ENCODE peak calls at places on chromosomes 11 and 22, in six cellular contexts. Y is progenitor cell of endocrine pancreas, A is AG04450, R is brain microvascular endothelial cell, J is dorsolateral prefrontal cortex, H is ovary. T is an unnamed sample.

GRCh38 chr11:131198646-131199285 is 171.6 kb upstream of the NTM start:
- DNase-seq in Y (no peak), A (no peak), R (no peak), J (no peak), H (no peak), T (no peak)

GRCh38 chr11:118274184-118274583 is 10.1 kb upstream of the MPZL2 start:
- DNase-seq in Y (no peak), A (no peak), R (no peak), J (no peak), H (no peak), T (no peak)

GRCh38 chr11:45113807-45114206 is 32.6 kb upstream of the PRDM11 start:
- DNase-seq in Y (no peak), A (no peak), R (no peak), J (no peak), H (no peak), T (no peak)

GRCh38 chr11:134333951-134334350 is 2.2 kb downstream of the GLB1L2 start:
- DNase-seq in Y (no peak), A (no peak), R (no peak), J (no peak), H (no peak), T (no peak)

GRCh38 chr11:57370251-57370650 is 10.7 kb downstream of the PRG3 start:
- DNase-seq in Y (no peak), A (no peak), R (peak; percentile 43), J (no peak), H (no peak), T (no peak)

GRCh38 chr11:46920709-46921108 is 2.4 kb upstream of the LRP4 start:
- DNase-seq in Y (no peak), A (peak; percentile 93), R (peak; percentile 98), J (no peak), H (no peak), T (no peak)

GRCh38 chr22:33018232-33018864 is 39.8 kb downstream of the SYN3 start:
- DNase-seq in Y (peak; percentile 67), A (peak; percentile 10), R (peak; percentile 44), J (peak; percentile 44), H (no peak), T (peak; percentile 86)

GRCh38 chr11:118792642-118793124 is 1.7 kb upstream of the DDX6 start:
- DNase-seq in Y (peak; percentile 33), A (peak; percentile 74), R (peak; percentile 89), J (no peak), H (peak; percentile 53), T (peak; percentile 38)

GRCh38 chr22:36445158-36445668 is 36.2 kb downstream of the TXN2 start:
- DNase-seq in Y (no peak), A (peak; percentile 94), R (peak; percentile 90), J (no peak), H (peak; percentile 78), T (no peak)

GRCh38 chr22:37817705-37818311 is 5.4 kb upstream of the GALR3 start:
- DNase-seq in Y (peak; percentile 87), A (no peak), R (peak; percentile 72), J (peak; percentile 70), H (peak; percentile 87), T (peak; percentile 92)

GRCh38 chr22:50498322-50498861 is 9.1 kb downstream of the LMF2 start:
- DNase-seq in Y (no peak), A (peak; percentile 15), R (peak; percentile 48), J (no peak), H (no peak), T (peak; percentile 77)

GRCh38 chr11:85791326-85791990 is 19.5 kb downstream of the SYTL2 start:
- DNase-seq in Y (no peak), A (peak; percentile 27), R (no peak), J (no peak), H (no peak), T (no peak)

GRCh38 chr11:57674251-57674650 is 6.3 kb downstream of the ZDHHC5 start:
- DNase-seq in Y (no peak), A (no peak), R (no peak), J (no peak), H (no peak), T (no peak)

GRCh38 chr11:60849641-60850520 is 5.9 kb downstream of the PTGDR2 start:
- DNase-seq in Y (no peak), A (no peak), R (no peak), J (no peak), H (no peak), T (no peak)

GRCh38 chr11:124900464-124900863 is 2.8 kb upstream of the ROBO4 start:
- DNase-seq in Y (no peak), A (peak; percentile 68), R (peak; percentile 89), J (no peak), H (no peak), T (no peak)

GRCh38 chr11:65793144-65793581 is 6.3 kb downstream of the OVOL1 start:
- DNase-seq in Y (no peak), A (no peak), R (no peak), J (no peak), H (no peak), T (no peak)

GRCh38 chr11:19162946-19163345 is 38.8 kb downstream of the CSRP3 start:
- DNase-seq in Y (no peak), A (no peak), R (no peak), J (no peak), H (no peak), T (no peak)

GRCh38 chr11:19163627-19164026 is 38.2 kb downstream of the CSRP3 start:
- DNase-seq in Y (no peak), A (no peak), R (no peak), J (no peak), H (no peak), T (no peak)

GRCh38 chr11:19161651-19162050 is 40.1 kb downstream of the CSRP3 start:
- DNase-seq in Y (no peak), A (no peak), R (no peak), J (no peak), H (no peak), T (no peak)

GRCh38 chr11:19164230-19164855 is 37.4 kb downstream of the CSRP3 start:
- DNase-seq in Y (no peak), A (no peak), R (no peak), J (no peak), H (no peak), T (no peak)

DNA sequence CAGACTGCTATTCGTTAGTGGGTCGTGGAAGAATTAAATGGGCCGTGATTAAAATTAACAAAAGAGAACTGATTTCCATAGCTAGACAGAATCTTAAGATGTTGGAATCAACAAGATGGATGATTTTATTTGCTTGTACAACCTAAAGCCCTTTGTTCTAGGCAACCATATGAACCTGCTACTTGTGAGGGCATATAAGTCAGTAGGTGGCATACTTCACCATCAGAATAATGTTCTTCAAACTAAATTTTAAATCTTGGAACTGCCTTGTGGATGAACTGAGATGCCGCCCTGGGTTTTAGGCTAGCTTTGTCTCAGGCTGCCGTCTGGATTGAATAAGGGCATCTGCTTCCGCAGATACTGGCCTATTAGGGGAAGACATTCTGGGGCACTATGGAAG is 40.9 kb downstream of the CSRP3 start:
- DNase-seq in Y (no peak), A (no peak), R (no peak), J (no peak), H (no peak), T (no peak)
- TF ChIP-seq CTCF in Y (no peak), A (no peak), R (no peak), J (peak; percentile 17), H (no peak), T (no peak)

GRCh38 chr22:28938286-28938833 is 55.0 kb downstream of the ZNRF3 start:
- DNase-seq in Y (no peak), A (no peak), R (no peak), J (no peak), H (no peak), T (no peak)

GRCh38 chr22:28935140-28935539 is 51.8 kb downstream of the ZNRF3 start:
- DNase-seq in Y (no peak), A (no peak), R (no peak), J (no peak), H (no peak), T (no peak)

GRCh38 chr22:28935713-28936112 is 52.3 kb downstream of the ZNRF3 start:
- DNase-seq in Y (no peak), A (no peak), R (no peak), J (no peak), H (no peak), T (no peak)

GRCh38 chr22:28937206-28938025 is 54.0 kb downstream of the ZNRF3 start:
- DNase-seq in Y (no peak), A (no peak), R (no peak), J (no peak), H (no peak), T (no peak)

DNA sequence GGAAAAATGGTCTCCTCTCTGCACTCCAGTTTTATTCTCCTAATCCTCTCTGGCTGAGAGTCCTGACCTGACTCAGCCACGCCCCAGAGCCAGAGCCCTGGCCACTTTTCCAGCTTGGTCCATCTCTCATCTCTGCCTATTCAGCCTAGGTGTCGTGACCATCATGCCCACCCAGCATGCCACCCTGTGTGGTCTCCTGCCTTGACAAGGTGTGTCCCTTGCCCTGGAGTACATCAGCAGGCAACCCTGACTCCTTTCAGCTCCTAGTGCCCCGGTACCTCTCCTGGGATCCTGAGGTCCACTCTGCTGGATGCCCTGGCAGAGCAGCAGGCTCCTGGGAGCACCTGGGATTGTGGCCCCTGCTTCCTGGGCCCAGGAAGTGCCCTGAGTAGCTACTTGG is 52.8 kb downstream of the ZNRF3 start:
- DNase-seq in Y (no peak), A (no peak), R (no peak), J (no peak), H (no peak), T (no peak)
- TF ChIP-seq CTCF in Y (no peak), A (no peak), R (no peak), J (no peak), H (no peak), T (no peak)

DNA sequence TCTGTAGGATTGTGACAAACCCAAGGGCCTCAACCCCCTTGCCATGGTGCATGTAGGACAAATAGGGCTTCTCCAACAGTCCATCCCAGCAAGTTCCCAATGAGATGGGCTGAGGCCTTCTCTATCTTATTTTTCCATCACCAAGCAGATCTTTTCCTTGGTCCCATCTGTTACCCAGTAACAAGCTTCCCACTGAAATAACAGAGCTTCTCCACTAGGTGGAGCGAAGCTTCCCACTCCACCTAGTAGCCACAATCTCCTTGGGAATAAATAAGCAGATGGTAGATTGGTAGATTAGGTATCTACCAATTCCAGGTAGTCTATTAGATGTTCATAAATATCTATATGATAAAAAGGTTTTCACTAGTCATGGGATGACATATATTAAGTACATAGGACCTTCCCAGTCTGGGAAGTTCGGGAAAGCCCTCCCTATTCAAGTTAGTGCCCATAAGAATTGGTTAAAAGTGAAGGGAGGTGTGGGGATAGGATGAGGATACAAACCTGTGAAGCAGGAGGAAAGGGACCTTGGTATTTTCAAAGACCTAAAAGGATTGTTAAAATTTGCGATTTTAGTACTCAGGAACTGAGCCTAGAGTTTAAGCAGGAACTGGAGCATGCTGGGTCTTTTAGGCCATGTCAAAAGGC is 5.9 kb upstream of the OR52L1 start:
- DNase-seq in Y (no peak), A (no peak), R (peak; percentile 8), J (no peak), H (no peak), T (no peak)
- TF ChIP-seq CTCF in Y (peak; percentile 64), A (peak; percentile 48), R (peak; percentile 38), J (peak; percentile 26), H (no peak), T (peak; percentile 77)

GRCh38 chr22:28832731-28833130 is 32.4 kb upstream of the XBP1 start:
- DNase-seq in Y (no peak), A (no peak), R (no peak), J (no peak), H (no peak), T (no peak)

GRCh38 chr22:28831140-28832072 is 31.0 kb upstream of the XBP1 start:
- DNase-seq in Y (no peak), A (no peak), R (no peak), J (no peak), H (no peak), T (no peak)

GRCh38 chr22:28833276-28833923 is 33.0 kb upstream of the XBP1 start:
- DNase-seq in Y (no peak), A (no peak), R (no peak), J (no peak), H (no peak), T (no peak)

GRCh38 chr22:28826921-28827320 is 26.6 kb upstream of the XBP1 start:
- DNase-seq in Y (no peak), A (no peak), R (no peak), J (no peak), H (no peak), T (no peak)

GRCh38 chr22:28829358-28830181 is 29.2 kb upstream of the XBP1 start:
- DNase-seq in Y (peak; percentile 62), A (peak; percentile 53), R (peak; percentile 64), J (peak; percentile 65), H (peak; percentile 76), T (peak; percentile 85)
- TF ChIP-seq CTCF in Y (peak; percentile 98), A (peak; percentile 97), R (peak; percentile 97), J (peak; percentile 98), H (peak; percentile 94), T (peak; percentile 97)

T was measured in glutamatergic neuron.